ENCODE peak calls at places on chromosomes 16 and 17, in five cellular contexts. M, Z, E, N and O are unnamed samples.

GRCh38 chr16:53159781-53160436 is 105.1 kb downstream of the CHD9 start:
- DNase-seq in M (peak), N (peak), Z (peak), E (peak), O (peak)

GRCh38 chr17:7650509-7651096 is at the start of gene ATP1B2:
- DNase-seq in M (peak), E (peak), N (peak), Z (no peak), O (no peak)

GRCh38 chr16:71675380-71675779 is 49.1 kb downstream of the PHLPP2 start:
- DNase-seq in M (no peak), Z (no peak), E (no peak), N (no peak), O (no peak)

GRCh38 chr17:5209396-5209795 is 17.7 kb upstream of the ZNF594 start:
- DNase-seq in M (no peak), N (no peak), E (no peak), Z (no peak), O (no peak)

GRCh38 chr16:79997257-79997656 is 396.7 kb upstream of the MAF start:
- DNase-seq in E (peak), Z (no peak), N (peak), M (peak), O (no peak)

GRCh38 chr17:21240375-21241055 is 12.7 kb downstream of the NATD1 start:
- DNase-seq in Z (no peak), M (peak), N (no peak), E (no peak), O (no peak)

GRCh38 chr17:35289222-35289621 is 46.4 kb downstream of the SLFN5 start:
- DNase-seq in N (no peak), E (no peak), M (no peak), Z (no peak), O (no peak)

GRCh38 chr17:19740933-19741332 is 7.2 kb downstream of the ALDH3A1 start:
- DNase-seq in N (no peak), M (no peak), E (no peak), Z (no peak), O (no peak)

GRCh38 chr17:29442451-29442850 is 52.3 kb downstream of the TAOK1 start:
- DNase-seq in N (no peak), M (no peak), Z (no peak), E (no peak), O (no peak)

GRCh38 chr17:64777413-64778101 is 115.5 kb upstream of the SMURF2 start:
- DNase-seq in M (peak), Z (no peak), E (no peak), N (no peak), O (no peak)

GRCh38 chr16:54280751-54281150 is 5.8 kb downstream of the IRX3 start:
- DNase-seq in N (no peak), Z (no peak), M (no peak), E (no peak), O (peak)

GRCh38 chr16:12708266-12708665 is 95.4 kb downstream of the CPPED1 start:
- DNase-seq in Z (no peak), N (no peak), M (no peak), E (no peak), O (no peak)

GRCh38 chr17:4604111-4604644 is 19.8 kb downstream of the SMTNL2 start:
- DNase-seq in E (no peak), N (no peak), Z (no peak), M (no peak), O (no peak)

GRCh38 chr17:64247836-64248235 is 15.2 kb downstream of the TEX2 start:
- DNase-seq in M (no peak), N (no peak), E (no peak), Z (no peak), O (no peak)

GRCh38 chr16:533391-534088 is 6.0 kb downstream of the CAPN15 start:
- DNase-seq in E (no peak), Z (no peak), M (peak), N (peak), O (no peak)

GRCh38 chr17:76240461-76241204 is at the start of gene RNF157:
- DNase-seq in N (peak), Z (no peak), E (peak), M (peak), O (no peak)
- TF ChIP-seq EZH2 in N (peak), Z (no peak), E (no peak), M (peak), O (no peak)

GRCh38 chr16:78513838-78514237 is 414.4 kb downstream of the WWOX start:
- DNase-seq in Z (no peak), M (no peak), E (no peak), N (no peak), O (no peak)
- TF ChIP-seq REST in Z (no peak), M (no peak), E (no peak), N (no peak), O (no peak)

GRCh38 chr17:13600475-13601316 is 1.0 kb downstream of the HS3ST3A1 start:
- DNase-seq in M (peak), E (peak), Z (no peak), N (no peak), O (no peak)
- TF ChIP-seq EZH2 in M (peak), E (no peak), Z (no peak), N (no peak), O (no peak)

GRCh38 chr16:15676506-15676905 is 26.5 kb downstream of the NDE1 start:
- DNase-seq in N (no peak), E (no peak), Z (no peak), M (no peak), O (no peak)

GRCh38 chr16:15671530-15672117 is 21.6 kb downstream of the NDE1 start:
- DNase-seq in E (no peak), M (no peak), Z (no peak), N (no peak), O (no peak)

GRCh38 chr16:15674571-15674970 is 24.5 kb downstream of the NDE1 start:
- DNase-seq in E (no peak), M (no peak), N (no peak), Z (no peak), O (no peak)

GRCh38 chr16:15677447-15677846 is 27.4 kb downstream of the NDE1 start:
- DNase-seq in Z (no peak), M (no peak), E (no peak), N (no peak), O (no peak)

GRCh38 chr16:15672514-15673167 is 22.6 kb downstream of the NDE1 start:
- DNase-seq in Z (no peak), M (peak), N (peak), E (no peak), O (no peak)
- TF ChIP-seq REST in Z (no peak), M (no peak), N (peak), E (no peak), O (no peak)

DNA sequence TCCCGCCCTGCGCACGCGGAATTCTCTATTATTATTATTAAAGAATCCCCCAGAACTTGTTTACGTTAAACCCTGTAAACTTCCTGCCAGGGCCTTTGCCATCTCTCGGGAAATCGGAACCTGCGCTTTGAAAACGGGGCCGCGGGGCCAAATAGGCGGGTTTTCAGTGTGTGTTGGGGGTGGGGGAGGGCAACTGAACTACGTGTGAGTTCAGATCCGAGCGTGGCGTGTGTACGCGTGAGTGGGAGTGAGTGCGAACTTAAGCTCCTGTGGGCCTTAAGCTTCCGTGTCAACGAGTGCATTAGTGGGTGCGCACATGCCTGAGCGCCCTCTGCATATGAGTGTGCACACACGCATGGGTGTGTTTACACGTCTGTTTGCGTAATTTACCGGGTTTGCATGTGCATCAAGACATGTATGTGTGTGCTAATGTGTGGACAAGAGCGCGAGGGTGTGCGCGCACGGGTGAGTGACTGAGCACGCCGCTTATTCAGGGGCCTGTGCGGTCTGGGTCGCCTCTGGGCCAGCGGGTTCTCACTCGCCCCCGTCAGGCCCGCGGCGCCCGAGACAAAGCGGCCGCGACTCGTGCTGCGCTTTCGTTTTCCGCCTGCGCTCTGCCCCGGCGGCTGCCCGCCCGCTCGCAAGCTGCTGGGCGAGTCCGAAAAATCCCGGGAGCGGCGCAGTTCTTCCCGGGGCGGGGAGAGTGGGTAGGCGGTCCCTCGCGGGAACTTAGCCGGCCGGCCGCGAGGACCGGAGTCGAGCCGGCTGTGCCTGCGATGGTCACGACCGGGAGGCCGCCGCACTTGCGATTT is 1.2 kb upstream of the FOXF1 start:
- DNase-seq in E (no peak), Z (no peak), N (no peak), M (peak), O (peak)
- TF ChIP-seq EZH2 in E (no peak), Z (no peak), N (peak), M (peak), O (no peak)

DNA sequence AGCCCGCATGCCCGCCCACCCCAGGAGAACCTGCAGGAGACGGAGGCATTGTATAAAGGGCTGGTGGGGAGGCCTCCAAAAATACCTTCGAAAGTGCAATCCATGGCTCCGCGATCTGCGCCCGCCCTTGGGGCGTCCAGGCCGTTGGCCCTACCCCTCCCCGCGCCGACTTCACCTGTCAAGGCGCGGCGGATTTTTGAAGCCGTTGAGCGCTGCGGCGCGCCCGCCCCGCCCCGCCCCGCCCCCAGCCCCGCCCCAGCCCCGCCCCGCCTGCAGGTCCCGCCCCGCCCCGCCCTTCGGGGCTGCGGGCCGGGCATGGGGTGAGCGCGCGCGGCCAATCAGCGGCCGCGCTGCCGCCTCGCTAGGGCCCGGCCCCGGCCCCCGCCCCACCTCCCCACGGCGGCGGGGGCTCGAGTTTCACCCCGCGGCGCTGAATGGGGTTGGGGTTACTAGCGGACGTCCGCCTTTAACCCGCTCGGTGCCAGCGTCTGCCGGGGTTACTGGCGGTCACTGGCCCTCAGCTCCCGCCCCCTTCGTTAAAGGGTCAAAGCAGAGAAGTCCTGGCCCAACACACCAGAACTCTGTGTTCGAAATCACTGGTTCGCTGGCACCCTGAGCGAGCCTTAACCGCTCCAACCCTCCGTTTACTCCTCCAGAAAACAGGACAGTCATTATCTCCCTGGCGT is 13.2 kb downstream of the SREBF1 start:
- DNase-seq in E (peak), Z (no peak), M (peak), N (peak), O (peak)
- TF ChIP-seq REST in E (no peak), Z (no peak), M (no peak), N (no peak), O (no peak)

GRCh38 chr17:74431568-74432483 is at the start of gene GPRC5C:
- DNase-seq in N (peak), Z (no peak), E (peak), M (peak), O (peak)

GRCh38 chr17:74430385-74430705 is 1.5 kb upstream of the GPRC5C start:
- DNase-seq in M (no peak), Z (no peak), E (no peak), N (no peak), O (no peak)

GRCh38 chr17:74432484-74433391 is 850 bp downstream of the GPRC5C start:
- DNase-seq in E (no peak), M (peak), N (no peak), Z (no peak), O (no peak)

GRCh38 chr17:74429604-74430384 is 2.1 kb upstream of the GPRC5C start:
- DNase-seq in Z (no peak), M (peak), E (no peak), N (peak), O (no peak)

GRCh38 chr17:74430706-74431567 is 951 bp upstream of the GPRC5C start:
- DNase-seq in N (peak), M (peak), Z (peak), E (peak), O (peak)
- TF ChIP-seq EZH2 in N (no peak), M (peak), Z (no peak), E (no peak), O (no peak)